ENCODE peak calls at places on chromosomes 6 and 20, in four cellular contexts. J is K562, O is WTC11, C is H1. I is an unnamed sample.

GRCh38 chr6:119132211-119133004 is 53.9 kb upstream of the FAM184A start:
- DNase-seq in C (no peak), J (no peak), O (no peak), I (no peak)

GRCh38 chr20:11850901-11851300 is 66.8 kb upstream of the BTBD3 start:
- DNase-seq in J (no peak), O (no peak), C (no peak), I (no peak)

GRCh38 chr6:161694995-161695394 is 421.1 kb upstream of the AGPAT4 start:
- DNase-seq in J (peak), O (no peak), C (no peak), I (no peak)

GRCh38 chr6:5173862-5174643 is 86.7 kb downstream of the LYRM4 start:
- DNase-seq in O (no peak), J (no peak), C (no peak), I (no peak)

GRCh38 chr6:16519265-16520242 is 241.7 kb downstream of the ATXN1 start:
- DNase-seq in J (no peak), C (no peak), O (no peak), I (peak)

GRCh38 chr6:158046201-158047119 is 64.8 kb downstream of the SYNJ2 start:
- DNase-seq in C (no peak), O (no peak), J (no peak), I (no peak)

GRCh38 chr6:24489470-24489869 is at the start of gene GPLD1:
- DNase-seq in O (no peak), C (no peak), J (no peak), I (no peak)

GRCh38 chr6:56840467-56841371 is 114.2 kb upstream of the BEND6 start:
- DNase-seq in O (no peak), C (no peak), J (no peak), I (peak)

GRCh38 chr20:36542516-36543186 is 1.3 kb downstream of the MYL9 start:
- DNase-seq in J (no peak), C (no peak), O (no peak), I (no peak)

GRCh38 chr6:30922447-30922852 is 8.4 kb downstream of the VARS2 start:
- DNase-seq in O (no peak), C (no peak), J (no peak), I (no peak)

GRCh38 chr6:25961619-25962367 is 809 bp upstream of the TRIM38 start:
- DNase-seq in J (peak), O (no peak), C (no peak), I (no peak)

GRCh38 chr20:1294497-1294896 is 28.4 kb downstream of the SNPH start:
- DNase-seq in C (no peak), J (no peak), O (no peak), I (no peak)

GRCh38 chr6:31586013-31586412 is at the start of gene LST1:
- DNase-seq in C (no peak), J (no peak), O (no peak), I (no peak)

GRCh38 chr6:1817033-1817761 is 207.5 kb downstream of the FOXC1 start:
- DNase-seq in C (no peak), O (no peak), J (no peak), I (no peak)

GRCh38 chr20:6492396-6493055 is 275.0 kb upstream of the BMP2 start:
- DNase-seq in O (no peak), J (no peak), C (no peak), I (no peak)

GRCh38 chr6:145137425-145137824 is 597.9 kb downstream of the EPM2A start:
- DNase-seq in O (no peak), J (no peak), C (no peak), I (no peak)

GRCh38 chr6:53647437-53648094 is 18.0 kb downstream of the KLHL31 start:
- DNase-seq in O (no peak), C (no peak), J (no peak), I (no peak)

GRCh38 chr20:10802201-10802600 is 128.4 kb upstream of the JAG1 start:
- DNase-seq in J (no peak), C (no peak), O (no peak), I (no peak)

GRCh38 chr6:340991-341827 is 48.9 kb downstream of the DUSP22 start:
- DNase-seq in C (no peak), O (no peak), J (peak), I (no peak)

GRCh38 chr6:150069707-150070106 is 786 bp upstream of the ULBP3 start:
- DNase-seq in J (no peak), C (no peak), O (no peak), I (no peak)

GRCh38 chr20:4060054-4060795 is 44.9 kb upstream of the RNF24 start:
- DNase-seq in J (no peak), O (no peak), C (no peak), I (no peak)

GRCh38 chr6:17167327-17167979 is 65.6 kb downstream of the STMND1 start:
- DNase-seq in J (no peak), C (peak), O (peak), I (peak)

GRCh38 chr6:86516087-86516486 is 421.2 kb upstream of the HTR1E start:
- DNase-seq in C (no peak), J (no peak), O (no peak), I (no peak)

GRCh38 chr20:62549029-62549428 is 73.2 kb upstream of the GATA5 start:
- DNase-seq in C (no peak), O (no peak), J (no peak), I (no peak)

GRCh38 chr6:159724778-159725177 is 2.5 kb upstream of the WTAP start:
- DNase-seq in J (no peak), O (no peak), C (no peak), I (no peak)

GRCh38 chr6:106516629-106517028 is 112.7 kb downstream of the RTN4IP1 start:
- DNase-seq in J (no peak), O (no peak), C (no peak), I (no peak)

GRCh38 chr6:112640895-112641294 is 293.8 kb downstream of the RFPL4B start:
- DNase-seq in O (no peak), J (no peak), C (no peak), I (peak)

GRCh38 chr6:161547617-161548016 is 273.8 kb upstream of the AGPAT4 start:
- DNase-seq in J (no peak), C (no peak), O (no peak), I (no peak)

GRCh38 chr6:4894049-4894448 is 109.8 kb downstream of the RPP40 start:
- DNase-seq in C (no peak), J (no peak), O (no peak), I (no peak)

GRCh38 chr6:140225587-140226438 is 851.4 kb upstream of the CITED2 start:
- DNase-seq in J (no peak), O (no peak), C (no peak), I (no peak)

GRCh38 chr6:3939964-3940363 is 90.8 kb downstream of the FAM50B start:
- DNase-seq in J (no peak), C (no peak), O (no peak), I (no peak)

DNA sequence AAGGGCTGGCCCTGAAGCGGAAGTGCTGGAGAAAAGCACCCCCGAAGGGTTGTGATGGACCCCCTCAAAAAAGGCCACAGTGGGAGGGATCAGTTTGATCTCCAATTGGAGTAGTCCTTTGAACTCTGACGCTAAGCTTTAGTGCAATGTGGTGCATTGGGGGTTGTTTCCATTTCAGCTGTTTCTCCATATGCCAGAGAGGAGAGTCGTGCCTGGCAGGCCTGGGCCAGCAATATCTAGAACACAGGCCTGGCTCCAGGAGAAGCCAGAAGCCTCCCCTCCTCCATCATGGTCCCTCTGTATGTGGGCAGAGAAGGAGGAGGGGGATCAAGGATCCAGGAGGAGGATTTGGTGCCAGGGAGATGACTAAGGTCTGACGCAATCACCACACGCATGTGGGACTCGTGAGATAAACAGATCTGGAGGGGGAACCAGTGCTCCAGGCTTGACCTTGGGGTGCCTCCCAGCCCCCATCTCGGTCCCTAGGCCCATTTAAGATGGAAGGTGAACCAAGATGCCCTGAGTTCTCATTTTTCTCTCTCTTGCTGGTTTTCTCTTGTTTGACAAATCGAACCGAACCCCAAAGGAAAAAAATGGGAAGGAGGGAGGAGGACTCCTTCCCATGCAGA is 517.4 kb upstream of the JARID2 start:
- DNase-seq in O (no peak), C (no peak), J (peak), I (no peak)
- TF ChIP-seq TEAD4 in O (no peak), C (no peak), J (no peak), I (no peak)

DNA sequence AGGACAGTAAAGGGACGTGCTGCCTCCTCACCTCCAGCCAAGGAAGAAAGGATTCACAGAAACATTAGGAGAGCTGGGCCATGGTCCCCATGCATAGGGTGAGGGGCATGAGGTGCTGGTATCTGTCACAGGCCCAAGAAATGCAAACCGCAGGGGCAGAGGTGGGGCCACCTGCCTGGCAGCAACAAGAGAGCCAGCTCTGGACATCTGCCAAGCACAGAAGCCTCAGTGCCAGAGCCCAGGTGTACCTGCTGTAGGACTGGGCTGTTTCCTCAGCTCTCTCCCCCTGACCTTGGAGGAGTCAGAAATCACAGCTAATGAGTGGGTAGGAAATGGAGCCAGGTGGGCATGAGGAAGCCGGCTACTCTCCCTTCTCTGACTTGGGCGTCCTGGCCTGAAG is 45.3 kb downstream of the SLC2A12 start:
- DNase-seq in J (no peak), O (no peak), C (no peak), I (no peak)
- TF ChIP-seq TEAD4 in J (no peak), O (no peak), C (no peak), I (no peak)

DNA sequence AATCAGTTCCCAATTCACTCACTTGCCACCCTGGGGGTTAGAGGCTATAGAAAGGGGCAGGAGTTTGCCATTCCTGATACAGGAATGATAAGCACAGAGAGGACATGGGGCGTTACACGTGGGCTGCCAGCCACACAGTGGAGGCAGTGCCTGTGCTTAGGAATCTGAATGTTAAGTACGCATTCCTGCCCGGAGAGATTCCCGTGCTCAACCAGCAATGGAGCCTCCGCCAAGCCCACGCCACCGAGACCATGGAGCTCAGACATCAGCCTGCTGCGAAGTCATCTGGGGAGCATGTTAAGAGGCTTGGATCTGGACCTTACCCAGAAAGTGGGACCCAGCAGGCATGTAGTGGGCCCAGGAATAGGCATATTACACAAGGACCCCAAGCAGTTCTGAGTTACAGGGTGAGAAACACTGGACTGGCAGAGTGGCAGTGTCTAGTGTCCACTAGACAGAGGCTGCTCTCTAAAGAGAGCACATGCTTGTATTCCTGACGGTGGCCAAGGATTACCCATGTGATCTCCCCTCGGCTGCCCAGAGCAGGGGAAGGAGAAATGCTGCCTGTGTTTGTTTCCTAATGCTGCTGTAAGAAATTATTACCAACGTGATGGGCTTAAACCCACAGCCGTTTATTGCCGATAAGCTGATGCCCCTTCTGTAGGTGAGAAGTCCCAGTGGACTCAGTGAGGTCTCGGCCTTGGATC is 138.2 kb downstream of the BMP7 start:
- DNase-seq in C (no peak), J (no peak), O (no peak), I (no peak)
- TF ChIP-seq TEAD4 in C (no peak), J (no peak), O (no peak), I (no peak)

GRCh38 chr6:109008537-109008950 is 86.1 kb downstream of the SESN1 start:
- DNase-seq in O (no peak), J (no peak), C (no peak), I (no peak)
- TF ChIP-seq TEAD4 in O (no peak), J (no peak), C (no peak), I (no peak)

DNA sequence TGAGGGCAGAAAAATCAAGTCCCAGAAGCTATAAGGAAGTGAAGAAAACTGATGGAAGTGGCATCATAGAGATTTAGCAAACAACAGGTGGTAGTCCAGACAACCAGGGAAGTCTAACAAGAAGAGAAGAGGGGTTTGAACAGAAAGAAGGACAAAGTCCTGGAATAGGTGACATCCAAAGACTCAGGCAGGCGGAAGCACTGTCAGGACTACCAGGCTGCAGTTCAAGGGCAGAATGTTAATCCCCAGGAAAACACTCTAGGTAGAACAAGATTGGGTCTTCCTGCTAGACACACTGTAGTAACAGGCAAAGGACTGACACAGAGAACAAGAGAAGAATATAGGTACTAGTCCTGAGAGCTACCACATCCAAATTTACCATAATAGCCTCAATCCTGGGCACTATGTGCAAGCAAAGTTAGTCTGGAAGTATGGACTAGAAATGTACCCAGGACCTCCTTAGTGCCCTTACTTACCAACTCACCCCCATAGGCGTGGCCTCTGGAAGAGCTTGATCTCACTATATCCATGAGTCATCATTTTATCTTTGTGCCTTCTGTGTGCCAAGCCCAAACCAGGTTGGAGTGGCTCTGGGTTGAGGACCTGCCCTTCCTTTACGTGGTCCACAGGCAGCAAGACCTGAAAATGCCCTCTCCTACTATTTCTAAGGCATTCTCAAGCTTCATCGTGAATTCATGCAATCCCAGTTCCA is 2.2 kb upstream of the EPB41L2 start:
- DNase-seq in C (no peak), J (no peak), O (no peak), I (no peak)
- TF ChIP-seq TEAD4 in C (no peak), J (no peak), O (no peak), I (no peak)

DNA sequence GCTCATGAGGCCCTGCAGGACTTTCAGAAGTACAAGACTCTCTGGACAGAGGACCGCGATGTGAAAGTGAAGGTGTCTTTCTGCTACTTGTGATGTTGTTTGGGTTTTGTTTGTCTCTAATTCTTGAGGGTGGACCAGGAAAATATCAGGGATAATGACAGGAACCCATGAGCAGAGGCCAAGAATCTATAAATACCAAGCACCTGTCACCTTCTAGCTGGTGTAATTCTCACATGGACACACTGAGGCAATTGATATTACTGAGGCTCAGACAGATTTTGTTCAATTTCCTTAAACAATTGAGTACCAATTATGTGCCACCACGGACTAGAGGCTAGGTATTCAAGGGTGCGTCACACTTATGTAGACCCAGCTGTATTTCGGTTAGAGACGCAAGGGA is 107.9 kb downstream of the DNAH8 start:
- DNase-seq in J (no peak), C (no peak), O (no peak), I (no peak)
- TF ChIP-seq TEAD4 in J (no peak), C (no peak), O (no peak), I (no peak)

DNA sequence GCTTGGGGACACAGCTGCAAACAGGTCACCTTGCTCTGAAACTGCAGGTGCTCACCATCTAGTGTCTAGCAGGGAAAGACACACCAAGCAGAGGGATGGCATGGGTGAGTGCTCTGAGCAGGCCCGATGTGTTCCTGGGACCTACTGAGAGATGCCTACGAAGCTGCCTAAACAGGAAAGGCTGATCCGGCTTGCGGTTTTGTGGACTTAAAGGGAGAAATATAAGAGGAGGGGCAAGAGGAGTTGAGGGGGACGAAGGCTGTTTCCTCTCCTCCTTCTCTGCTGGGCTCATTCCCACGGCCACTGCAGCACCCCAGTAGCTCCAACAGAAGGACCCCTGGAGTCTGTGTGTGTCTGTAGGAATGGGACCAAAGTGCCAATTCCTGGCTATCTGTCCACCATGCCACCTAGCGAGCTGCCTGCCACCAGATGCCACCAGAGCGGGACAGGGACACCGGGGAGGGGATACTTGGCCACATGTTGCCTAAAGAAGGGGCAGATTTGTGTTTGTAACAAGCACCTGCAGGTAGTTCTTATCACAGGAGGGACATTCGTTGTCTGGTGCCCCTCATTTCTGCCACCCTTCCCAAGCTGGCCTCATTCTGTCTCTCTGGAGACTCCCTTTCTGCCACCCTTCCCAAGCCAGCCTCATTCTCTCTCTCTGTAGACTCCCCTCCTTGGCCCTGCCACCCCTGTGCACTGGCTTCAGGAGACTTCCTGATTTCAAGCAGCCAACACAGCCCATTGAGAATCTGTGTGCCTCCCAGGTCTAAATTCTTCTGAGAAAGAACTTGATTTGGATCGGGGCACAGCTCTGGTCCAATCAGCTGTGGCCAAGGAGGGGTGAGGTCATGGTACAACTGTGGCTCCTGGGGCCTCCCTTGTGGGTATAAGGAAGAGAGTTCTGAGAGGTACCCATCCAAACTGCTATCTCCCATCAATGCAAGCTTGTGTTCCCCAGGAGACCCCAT is 221.8 kb downstream of the ANKRD60 start:
- DNase-seq in C (no peak), J (no peak), O (no peak), I (no peak)
- TF ChIP-seq TEAD4 in C (no peak), J (no peak), O (no peak), I (no peak)

GRCh38 chr6:125048274-125048673 is 86.0 kb downstream of the RNF217 start:
- DNase-seq in J (no peak), C (no peak), O (no peak), I (no peak)
- TF ChIP-seq TEAD4 in J (no peak), C (no peak), O (no peak), I (no peak)

DNA sequence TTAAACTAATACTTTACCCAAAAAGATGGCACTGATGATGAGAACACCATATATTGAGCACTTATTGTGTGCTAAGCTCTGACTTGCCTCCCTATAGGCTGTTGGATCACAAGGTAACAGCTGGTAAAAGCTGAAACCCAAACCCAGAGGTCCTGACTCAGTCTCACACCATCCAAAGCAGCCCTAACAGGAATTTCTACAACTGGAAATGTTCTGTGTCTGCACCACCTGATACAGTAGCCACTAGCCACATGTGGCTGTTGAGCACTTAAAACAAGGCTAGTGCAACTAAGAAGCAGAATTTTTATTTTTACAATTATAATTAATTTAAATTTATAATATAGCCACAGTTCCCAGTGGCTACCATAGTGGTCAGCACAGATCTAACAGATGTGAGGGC is 15.6 kb upstream of the MATN4 start:
- DNase-seq in J (no peak), O (no peak), C (no peak), I (no peak)
- TF ChIP-seq TEAD4 in J (no peak), O (no peak), C (no peak), I (no peak)

GRCh38 chr6:168090706-168091105 is 11.7 kb upstream of the FRMD1 start:
- DNase-seq in C (no peak), J (no peak), O (no peak), I (no peak)
- TF ChIP-seq TEAD4 in C (no peak), J (no peak), O (no peak), I (no peak)

I was measured in SK-N-SH.